ENCODE peak calls at places on chromosome 13, in ten cellular contexts. One of them, this sample, is unnamed.

GRCh38 chr13:80083097-80083429 is 257.9 kb downstream of the SPRY2 start:
- DNase-seq in skeletal muscle cell: no peak
- DNase-seq in substantia nigra: no peak
- DNase-seq in stimulated activated CD4-positive, alpha-beta T cell treated with anti-CD3 and anti-CD28 coated beads, Interleukin-2, amount 100 ng/mL, for 48 hours: no peak
- DNase-seq in WTC11: no peak
- DNase-seq in colonic mucosa: no peak
- DNase-seq in AG08395: no peak
- DNase-seq in aorta: no peak
- DNase-seq in left cardiac atrium: no peak
- DNase-seq in iris pigment epithelial cell: no peak
- DNase-seq in this sample: no peak

GRCh38 chr13:40781717-40782116 is 7.7 kb upstream of the SLC25A15 start:
- DNase-seq in skeletal muscle cell: no peak
- DNase-seq in substantia nigra: no peak
- DNase-seq in stimulated activated CD4-positive, alpha-beta T cell treated with anti-CD3 and anti-CD28 coated beads, Interleukin-2, amount 100 ng/mL, for 48 hours: no peak
- DNase-seq in WTC11: no peak
- DNase-seq in colonic mucosa: no peak
- DNase-seq in AG08395: no peak
- DNase-seq in aorta: no peak
- DNase-seq in left cardiac atrium: no peak
- DNase-seq in iris pigment epithelial cell: no peak
- DNase-seq in this sample: no peak

GRCh38 chr13:64718116-64718515 is 2512.0 kb downstream of the PCDH9 start:
- DNase-seq in skeletal muscle cell: no peak
- DNase-seq in substantia nigra: no peak
- DNase-seq in stimulated activated CD4-positive, alpha-beta T cell treated with anti-CD3 and anti-CD28 coated beads, Interleukin-2, amount 100 ng/mL, for 48 hours: no peak
- DNase-seq in WTC11: no peak
- DNase-seq in colonic mucosa: no peak
- DNase-seq in AG08395: no peak
- DNase-seq in aorta: no peak
- DNase-seq in left cardiac atrium: no peak
- DNase-seq in iris pigment epithelial cell: peak
- DNase-seq in this sample: no peak

GRCh38 chr13:112955956-112956355 is 13.1 kb upstream of the MCF2L start:
- DNase-seq in skeletal muscle cell: no peak
- DNase-seq in substantia nigra: no peak
- DNase-seq in stimulated activated CD4-positive, alpha-beta T cell treated with anti-CD3 and anti-CD28 coated beads, Interleukin-2, amount 100 ng/mL, for 48 hours: no peak
- DNase-seq in WTC11: no peak
- DNase-seq in colonic mucosa: no peak
- DNase-seq in AG08395: no peak
- DNase-seq in aorta: no peak
- DNase-seq in left cardiac atrium: no peak
- DNase-seq in iris pigment epithelial cell: no peak
- DNase-seq in this sample: no peak

GRCh38 chr13:100175078-100175802 is 86.3 kb downstream of the PCCA start:
- DNase-seq in skeletal muscle cell: no peak
- DNase-seq in substantia nigra: no peak
- DNase-seq in stimulated activated CD4-positive, alpha-beta T cell treated with anti-CD3 and anti-CD28 coated beads, Interleukin-2, amount 100 ng/mL, for 48 hours: no peak
- DNase-seq in WTC11: no peak
- DNase-seq in colonic mucosa: no peak
- DNase-seq in AG08395: no peak
- DNase-seq in aorta: no peak
- DNase-seq in left cardiac atrium: no peak
- DNase-seq in iris pigment epithelial cell: no peak
- DNase-seq in this sample: no peak

GRCh38 chr13:24459234-24459633 is 53.3 kb downstream of the PARP4 start:
- DNase-seq in skeletal muscle cell: peak
- DNase-seq in substantia nigra: no peak
- DNase-seq in stimulated activated CD4-positive, alpha-beta T cell treated with anti-CD3 and anti-CD28 coated beads, Interleukin-2, amount 100 ng/mL, for 48 hours: no peak
- DNase-seq in WTC11: no peak
- DNase-seq in colonic mucosa: no peak
- DNase-seq in AG08395: peak
- DNase-seq in aorta: no peak
- DNase-seq in left cardiac atrium: no peak
- DNase-seq in iris pigment epithelial cell: peak
- DNase-seq in this sample: no peak

GRCh38 chr13:21573920-21574712 is 29.9 kb downstream of the MICU2 start:
- DNase-seq in skeletal muscle cell: no peak
- DNase-seq in substantia nigra: no peak
- DNase-seq in stimulated activated CD4-positive, alpha-beta T cell treated with anti-CD3 and anti-CD28 coated beads, Interleukin-2, amount 100 ng/mL, for 48 hours: no peak
- DNase-seq in WTC11: no peak
- DNase-seq in colonic mucosa: no peak
- DNase-seq in AG08395: no peak
- DNase-seq in aorta: no peak
- DNase-seq in left cardiac atrium: no peak
- DNase-seq in iris pigment epithelial cell: no peak
- DNase-seq in this sample: no peak

GRCh38 chr13:43102304-43102703 is 78.9 kb downstream of the DNAJC15 start:
- DNase-seq in skeletal muscle cell: no peak
- DNase-seq in substantia nigra: no peak
- DNase-seq in stimulated activated CD4-positive, alpha-beta T cell treated with anti-CD3 and anti-CD28 coated beads, Interleukin-2, amount 100 ng/mL, for 48 hours: no peak
- DNase-seq in WTC11: no peak
- DNase-seq in colonic mucosa: no peak
- DNase-seq in AG08395: no peak
- DNase-seq in aorta: no peak
- DNase-seq in left cardiac atrium: no peak
- DNase-seq in iris pigment epithelial cell: no peak
- DNase-seq in this sample: no peak

GRCh38 chr13:51935326-51936171 is 73.8 kb downstream of the CCDC70 start:
- DNase-seq in skeletal muscle cell: no peak
- DNase-seq in substantia nigra: no peak
- DNase-seq in stimulated activated CD4-positive, alpha-beta T cell treated with anti-CD3 and anti-CD28 coated beads, Interleukin-2, amount 100 ng/mL, for 48 hours: no peak
- DNase-seq in WTC11: peak
- DNase-seq in colonic mucosa: peak
- DNase-seq in AG08395: peak
- DNase-seq in aorta: no peak
- DNase-seq in left cardiac atrium: no peak
- DNase-seq in iris pigment epithelial cell: no peak
- DNase-seq in this sample: no peak

GRCh38 chr13:44876782-44877324 is 112.4 kb downstream of the NUFIP1 start:
- DNase-seq in skeletal muscle cell: no peak
- DNase-seq in substantia nigra: no peak
- DNase-seq in stimulated activated CD4-positive, alpha-beta T cell treated with anti-CD3 and anti-CD28 coated beads, Interleukin-2, amount 100 ng/mL, for 48 hours: peak
- DNase-seq in WTC11: peak
- DNase-seq in colonic mucosa: no peak
- DNase-seq in AG08395: no peak
- DNase-seq in aorta: no peak
- DNase-seq in left cardiac atrium: no peak
- DNase-seq in iris pigment epithelial cell: no peak
- DNase-seq in this sample: no peak

GRCh38 chr13:98576963-98577822 is at the start of gene STK24:
- DNase-seq in skeletal muscle cell: no peak
- DNase-seq in substantia nigra: peak
- DNase-seq in stimulated activated CD4-positive, alpha-beta T cell treated with anti-CD3 and anti-CD28 coated beads, Interleukin-2, amount 100 ng/mL, for 48 hours: peak
- DNase-seq in WTC11: peak
- DNase-seq in colonic mucosa: peak
- DNase-seq in AG08395: peak
- DNase-seq in aorta: peak
- DNase-seq in left cardiac atrium: peak
- DNase-seq in iris pigment epithelial cell: peak
- DNase-seq in this sample: peak

GRCh38 chr13:26228080-26228479 is 6.0 kb upstream of the RNF6 start:
- DNase-seq in skeletal muscle cell: no peak
- DNase-seq in substantia nigra: no peak
- DNase-seq in stimulated activated CD4-positive, alpha-beta T cell treated with anti-CD3 and anti-CD28 coated beads, Interleukin-2, amount 100 ng/mL, for 48 hours: no peak
- DNase-seq in WTC11: no peak
- DNase-seq in colonic mucosa: no peak
- DNase-seq in AG08395: no peak
- DNase-seq in aorta: no peak
- DNase-seq in left cardiac atrium: no peak
- DNase-seq in iris pigment epithelial cell: no peak
- DNase-seq in this sample: no peak

GRCh38 chr13:47672982-47673670 is 327.9 kb downstream of the SUCLA2 start:
- DNase-seq in skeletal muscle cell: peak
- DNase-seq in substantia nigra: no peak
- DNase-seq in stimulated activated CD4-positive, alpha-beta T cell treated with anti-CD3 and anti-CD28 coated beads, Interleukin-2, amount 100 ng/mL, for 48 hours: no peak
- DNase-seq in WTC11: no peak
- DNase-seq in colonic mucosa: no peak
- DNase-seq in AG08395: peak
- DNase-seq in aorta: no peak
- DNase-seq in left cardiac atrium: peak
- DNase-seq in iris pigment epithelial cell: peak
- DNase-seq in this sample: no peak

GRCh38 chr13:52879950-52880650 is 31.7 kb upstream of the PCDH8 start:
- DNase-seq in skeletal muscle cell: no peak
- DNase-seq in substantia nigra: no peak
- DNase-seq in stimulated activated CD4-positive, alpha-beta T cell treated with anti-CD3 and anti-CD28 coated beads, Interleukin-2, amount 100 ng/mL, for 48 hours: no peak
- DNase-seq in WTC11: peak
- DNase-seq in colonic mucosa: no peak
- DNase-seq in AG08395: no peak
- DNase-seq in aorta: no peak
- DNase-seq in left cardiac atrium: no peak
- DNase-seq in iris pigment epithelial cell: no peak
- DNase-seq in this sample: no peak

GRCh38 chr13:37960427-37960826 is 90.9 kb upstream of the TRPC4 start:
- DNase-seq in skeletal muscle cell: no peak
- DNase-seq in substantia nigra: no peak
- DNase-seq in stimulated activated CD4-positive, alpha-beta T cell treated with anti-CD3 and anti-CD28 coated beads, Interleukin-2, amount 100 ng/mL, for 48 hours: no peak
- DNase-seq in WTC11: no peak
- DNase-seq in colonic mucosa: no peak
- DNase-seq in AG08395: no peak
- DNase-seq in aorta: no peak
- DNase-seq in left cardiac atrium: no peak
- DNase-seq in iris pigment epithelial cell: peak
- DNase-seq in this sample: no peak

GRCh38 chr13:23378009-23378632 is 55.4 kb downstream of the SACS start:
- DNase-seq in skeletal muscle cell: peak
- DNase-seq in substantia nigra: no peak
- DNase-seq in stimulated activated CD4-positive, alpha-beta T cell treated with anti-CD3 and anti-CD28 coated beads, Interleukin-2, amount 100 ng/mL, for 48 hours: peak
- DNase-seq in WTC11: no peak
- DNase-seq in colonic mucosa: peak
- DNase-seq in AG08395: peak
- DNase-seq in aorta: no peak
- DNase-seq in left cardiac atrium: peak
- DNase-seq in iris pigment epithelial cell: peak
- DNase-seq in this sample: no peak

GRCh38 chr13:49020940-49021548 is 45.3 kb downstream of the FNDC3A start:
- DNase-seq in skeletal muscle cell: no peak
- DNase-seq in substantia nigra: no peak
- DNase-seq in stimulated activated CD4-positive, alpha-beta T cell treated with anti-CD3 and anti-CD28 coated beads, Interleukin-2, amount 100 ng/mL, for 48 hours: no peak
- DNase-seq in WTC11: no peak
- DNase-seq in colonic mucosa: no peak
- DNase-seq in AG08395: no peak
- DNase-seq in aorta: no peak
- DNase-seq in left cardiac atrium: no peak
- DNase-seq in iris pigment epithelial cell: peak
- DNase-seq in this sample: no peak

GRCh38 chr13:99331881-99332293 is 24.7 kb upstream of the GPR183 start:
- DNase-seq in skeletal muscle cell: no peak
- DNase-seq in substantia nigra: no peak
- DNase-seq in stimulated activated CD4-positive, alpha-beta T cell treated with anti-CD3 and anti-CD28 coated beads, Interleukin-2, amount 100 ng/mL, for 48 hours: no peak
- DNase-seq in WTC11: no peak
- DNase-seq in colonic mucosa: no peak
- DNase-seq in AG08395: no peak
- DNase-seq in aorta: no peak
- DNase-seq in left cardiac atrium: no peak
- DNase-seq in iris pigment epithelial cell: no peak
- DNase-seq in this sample: no peak

GRCh38 chr13:102286326-102286725 is 115.5 kb downstream of the FGF14 start:
- DNase-seq in skeletal muscle cell: peak
- DNase-seq in substantia nigra: no peak
- DNase-seq in stimulated activated CD4-positive, alpha-beta T cell treated with anti-CD3 and anti-CD28 coated beads, Interleukin-2, amount 100 ng/mL, for 48 hours: no peak
- DNase-seq in WTC11: no peak
- DNase-seq in colonic mucosa: no peak
- DNase-seq in AG08395: peak
- DNase-seq in aorta: no peak
- DNase-seq in left cardiac atrium: no peak
- DNase-seq in iris pigment epithelial cell: peak
- DNase-seq in this sample: no peak

GRCh38 chr13:30408319-30409101 is 13.8 kb upstream of the UBE2L5 start:
- DNase-seq in skeletal muscle cell: peak
- DNase-seq in substantia nigra: peak
- DNase-seq in stimulated activated CD4-positive, alpha-beta T cell treated with anti-CD3 and anti-CD28 coated beads, Interleukin-2, amount 100 ng/mL, for 48 hours: peak
- DNase-seq in WTC11: peak
- DNase-seq in colonic mucosa: peak
- DNase-seq in AG08395: peak
- DNase-seq in aorta: peak
- DNase-seq in left cardiac atrium: peak
- DNase-seq in iris pigment epithelial cell: peak
- DNase-seq in this sample: peak

GRCh38 chr13:44917589-44918322 is 71.5 kb downstream of the NUFIP1 start:
- DNase-seq in skeletal muscle cell: peak
- DNase-seq in substantia nigra: peak
- DNase-seq in stimulated activated CD4-positive, alpha-beta T cell treated with anti-CD3 and anti-CD28 coated beads, Interleukin-2, amount 100 ng/mL, for 48 hours: peak
- DNase-seq in WTC11: peak
- DNase-seq in colonic mucosa: peak
- DNase-seq in AG08395: peak
- DNase-seq in aorta: peak
- DNase-seq in left cardiac atrium: peak
- DNase-seq in iris pigment epithelial cell: peak
- DNase-seq in this sample: peak

GRCh38 chr13:95111608-95112007 is 189.6 kb downstream of the ABCC4 start:
- DNase-seq in skeletal muscle cell: no peak
- DNase-seq in substantia nigra: no peak
- DNase-seq in stimulated activated CD4-positive, alpha-beta T cell treated with anti-CD3 and anti-CD28 coated beads, Interleukin-2, amount 100 ng/mL, for 48 hours: no peak
- DNase-seq in WTC11: no peak
- DNase-seq in colonic mucosa: no peak
- DNase-seq in AG08395: no peak
- DNase-seq in aorta: no peak
- DNase-seq in left cardiac atrium: no peak
- DNase-seq in iris pigment epithelial cell: no peak
- DNase-seq in this sample: no peak

GRCh38 chr13:80030491-80030890 is 310.4 kb downstream of the SPRY2 start:
- DNase-seq in skeletal muscle cell: no peak
- DNase-seq in substantia nigra: no peak
- DNase-seq in stimulated activated CD4-positive, alpha-beta T cell treated with anti-CD3 and anti-CD28 coated beads, Interleukin-2, amount 100 ng/mL, for 48 hours: no peak
- DNase-seq in WTC11: peak
- DNase-seq in colonic mucosa: peak
- DNase-seq in AG08395: peak
- DNase-seq in aorta: no peak
- DNase-seq in left cardiac atrium: peak
- DNase-seq in iris pigment epithelial cell: no peak
- DNase-seq in this sample: peak

GRCh38 chr13:101149735-101150380 is 266.4 kb downstream of the NALCN start:
- DNase-seq in skeletal muscle cell: no peak
- DNase-seq in substantia nigra: no peak
- DNase-seq in stimulated activated CD4-positive, alpha-beta T cell treated with anti-CD3 and anti-CD28 coated beads, Interleukin-2, amount 100 ng/mL, for 48 hours: no peak
- DNase-seq in WTC11: peak
- DNase-seq in colonic mucosa: no peak
- DNase-seq in AG08395: peak
- DNase-seq in aorta: no peak
- DNase-seq in left cardiac atrium: no peak
- DNase-seq in iris pigment epithelial cell: peak
- DNase-seq in this sample: no peak

GRCh38 chr13:41897126-41897525 is 63.8 kb downstream of the VWA8 start:
- DNase-seq in skeletal muscle cell: no peak
- DNase-seq in substantia nigra: no peak
- DNase-seq in stimulated activated CD4-positive, alpha-beta T cell treated with anti-CD3 and anti-CD28 coated beads, Interleukin-2, amount 100 ng/mL, for 48 hours: no peak
- DNase-seq in WTC11: no peak
- DNase-seq in colonic mucosa: no peak
- DNase-seq in AG08395: no peak
- DNase-seq in aorta: no peak
- DNase-seq in left cardiac atrium: no peak
- DNase-seq in iris pigment epithelial cell: peak
- DNase-seq in this sample: no peak

GRCh38 chr13:35736876-35737275 is 260.4 kb upstream of the MAB21L1 start:
- DNase-seq in skeletal muscle cell: no peak
- DNase-seq in substantia nigra: no peak
- DNase-seq in stimulated activated CD4-positive, alpha-beta T cell treated with anti-CD3 and anti-CD28 coated beads, Interleukin-2, amount 100 ng/mL, for 48 hours: no peak
- DNase-seq in WTC11: no peak
- DNase-seq in colonic mucosa: no peak
- DNase-seq in AG08395: no peak
- DNase-seq in aorta: no peak
- DNase-seq in left cardiac atrium: no peak
- DNase-seq in iris pigment epithelial cell: no peak
- DNase-seq in this sample: no peak

GRCh38 chr13:26599403-26599802 is 41.9 kb downstream of the WASF3 start:
- DNase-seq in skeletal muscle cell: no peak
- DNase-seq in substantia nigra: no peak
- DNase-seq in stimulated activated CD4-positive, alpha-beta T cell treated with anti-CD3 and anti-CD28 coated beads, Interleukin-2, amount 100 ng/mL, for 48 hours: no peak
- DNase-seq in WTC11: no peak
- DNase-seq in colonic mucosa: no peak
- DNase-seq in AG08395: no peak
- DNase-seq in aorta: no peak
- DNase-seq in left cardiac atrium: no peak
- DNase-seq in iris pigment epithelial cell: no peak
- DNase-seq in this sample: no peak

GRCh38 chr13:30071890-30072817 is 221.7 kb upstream of the UBL3 start:
- DNase-seq in skeletal muscle cell: no peak
- DNase-seq in substantia nigra: no peak
- DNase-seq in stimulated activated CD4-positive, alpha-beta T cell treated with anti-CD3 and anti-CD28 coated beads, Interleukin-2, amount 100 ng/mL, for 48 hours: no peak
- DNase-seq in WTC11: no peak
- DNase-seq in colonic mucosa: peak
- DNase-seq in AG08395: no peak
- DNase-seq in aorta: no peak
- DNase-seq in left cardiac atrium: no peak
- DNase-seq in iris pigment epithelial cell: no peak
- DNase-seq in this sample: no peak

This sample was measured in head of caudate nucleus.